ENCODE peak calls at places on chromosomes 2 and 18, in nine cellular contexts. Q is glomerular endothelial cell, A is fibroblast of lung, V is osteocyte, B is ELR, U is EH, I is T-helper 2 cell, W is NCI-H1417, Y is astrocyte. J is an unnamed sample.

GRCh38 chr18:45521777-45522176 is 93.5 kb upstream of the SLC14A2 start:
- DNase-seq in Y (peak; percentile 72), Q (no peak), U (peak; percentile 67), A (peak; percentile 50), B (no peak), I (no peak), W (no peak), V (no peak), J (no peak)

GRCh38 chr18:55573386-55573785 is 14.6 kb downstream of the TCF4 start:
- DNase-seq in W (no peak), V (no peak), I (no peak), U (no peak), Y (no peak), B (no peak), A (no peak), Q (no peak), J (no peak)

GRCh38 chr2:85132834-85133637 is at the start of gene TCF7L1:
- DNase-seq in A (peak; percentile 87), I (peak; percentile 56), U (peak; percentile 90), Y (peak; percentile 84), V (peak; percentile 96), Q (no peak), W (peak; percentile 23), B (peak; percentile 79), J (peak; percentile 55)

GRCh38 chr2:110101280-110101844 is 14.3 kb downstream of the MALL start:
- DNase-seq in A (peak; percentile 100), Y (peak; percentile 100), U (peak; percentile 100), B (peak; percentile 99), W (peak; percentile 78), I (no peak), V (peak; percentile 97), Q (peak; percentile 96), J (no peak)

GRCh38 chr18:25283769-25284168 is 68.2 kb downstream of the ZNF521 start:
- DNase-seq in V (no peak), Q (no peak), B (no peak), I (no peak), Y (no peak), U (no peak), A (no peak), W (peak; percentile 42), J (no peak)

GRCh38 chr18:35730738-35731370 is 149.3 kb downstream of the GALNT1 start:
- DNase-seq in I (no peak), V (no peak), B (no peak), Y (no peak), Q (no peak), W (no peak), A (peak; percentile 9), U (no peak), J (no peak)

GRCh38 chr2:235543851-235544686 is 50.2 kb downstream of the AGAP1 start:
- DNase-seq in A (no peak), Q (no peak), W (no peak), Y (no peak), B (no peak), V (no peak), I (no peak), U (no peak), J (no peak)

GRCh38 chr18:55500316-55501086 is 87.5 kb downstream of the TCF4 start:
- DNase-seq in W (no peak), Q (no peak), Y (peak; percentile 97), I (no peak), A (peak; percentile 86), V (no peak), U (peak; percentile 95), B (peak; percentile 91), J (no peak)

GRCh38 chr2:103754530-103754929 is 992.7 kb downstream of the TMEM182 start:
- DNase-seq in U (no peak), Y (no peak), A (no peak), I (no peak), W (no peak), Q (no peak), V (no peak), B (no peak), J (no peak)

GRCh38 chr18:51211552-51211951 is 14.1 kb upstream of the MEX3C start:
- DNase-seq in W (no peak), B (peak; percentile 79), U (peak; percentile 51), V (no peak), Y (peak; percentile 94), A (peak; percentile 68), Q (peak; percentile 50), I (peak; percentile 95), J (no peak)

GRCh38 chr2:233862261-233862768 is 5.9 kb downstream of the MSL3B start:
- DNase-seq in U (no peak), Q (no peak), Y (no peak), V (no peak), A (no peak), B (no peak), W (no peak), I (no peak), J (no peak)

GRCh38 chr2:219752731-219753130 is 125.3 kb downstream of the SLC4A3 start:
- DNase-seq in V (no peak), U (peak; percentile 35), I (no peak), W (peak; percentile 20), Y (peak; percentile 56), A (no peak), B (no peak), Q (no peak), J (no peak)

GRCh38 chr2:235843591-235844395 is 324.4 kb downstream of the GBX2 start:
- DNase-seq in W (no peak), V (peak; percentile 76), U (no peak), A (no peak), Y (no peak), Q (no peak), I (no peak), B (no peak), J (no peak)

GRCh38 chr2:124678043-124678442 is 653.0 kb downstream of the CNTNAP5 start:
- DNase-seq in V (no peak), Q (no peak), A (no peak), I (no peak), U (peak; percentile 67), W (no peak), B (peak; percentile 1), Y (peak; percentile 4), J (no peak)

GRCh38 chr2:12493031-12493513 is 223.7 kb upstream of the TRIB2 start:
- DNase-seq in A (peak; percentile 65), U (peak; percentile 73), V (no peak), Q (no peak), B (peak; percentile 79), Y (peak; percentile 93), I (peak; percentile 68), W (no peak), J (no peak)

GRCh38 chr2:40200516-40200915 is 251.4 kb downstream of the SLC8A1 start:
- DNase-seq in U (peak; percentile 88), V (no peak), Q (no peak), B (peak; percentile 13), I (no peak), A (no peak), Y (peak; percentile 29), W (no peak), J (no peak)

GRCh38 chr2:57882895-57883515 is 163.6 kb upstream of the VRK2 start:
- DNase-seq in W (peak; percentile 26), U (no peak), I (no peak), Q (no peak), B (no peak), Y (no peak), V (no peak), A (peak; percentile 18), J (peak; percentile 25)

GRCh38 chr2:949894-950626 is 589 bp upstream of the SNTG2 start:
- DNase-seq in A (no peak), Q (no peak), Y (no peak), W (peak; percentile 67), I (no peak), V (no peak), B (no peak), U (no peak), J (no peak)

J was measured in NCI-H1048.